ENCODE peak calls at places on chromosomes 6 and 20, in five cellular contexts. G is fibroblast of villous mesenchyme, T is GM13977, H is SK-N-SH, I is stomach. N is an unnamed sample.

GRCh38 chr6:20866038-20866437 is 331.8 kb downstream of the CDKAL1 start:
- DNase-seq in G (no peak), T (no peak), H (no peak), I (no peak), N (no peak)

GRCh38 chr6:25027221-25027916 is 91.6 kb upstream of the RIPOR2 start:
- DNase-seq in G (no peak), T (peak), H (no peak), I (peak), N (peak)

GRCh38 chr6:147648936-147649335 is 140.4 kb downstream of the SAMD5 start:
- DNase-seq in G (peak), T (no peak), H (no peak), I (no peak), N (no peak)

GRCh38 chr20:1247689-1248088 is 18.4 kb upstream of the SNPH start:
- DNase-seq in G (no peak), T (no peak), H (no peak), I (no peak), N (no peak)

GRCh38 chr20:5402903-5403531 is 86.3 kb upstream of the PROKR2 start:
- DNase-seq in G (peak), T (peak), H (no peak), I (no peak), N (peak)

GRCh38 chr6:115551510-115551909 is 509.2 kb downstream of the FRK start:
- DNase-seq in G (no peak), T (no peak), H (peak), I (no peak), N (no peak)

GRCh38 chr20:49278817-49279676 is 1.2 kb upstream of the ZNFX1 start:
- DNase-seq in G (no peak), T (no peak), H (no peak), I (no peak), N (no peak)

GRCh38 chr6:54391577-54391976 is 83.3 kb downstream of the TINAG start:
- DNase-seq in G (no peak), T (no peak), H (no peak), I (no peak), N (no peak)

GRCh38 chr6:85669735-85670194 is 27.1 kb upstream of the SYNCRIP start:
- DNase-seq in G (peak), T (peak), H (no peak), I (no peak), N (peak)

GRCh38 chr6:92433911-92434310 is 985.4 kb downstream of the EPHA7 start:
- DNase-seq in G (no peak), T (no peak), H (no peak), I (no peak), N (no peak)

GRCh38 chr20:4234128-4234527 is 218.8 kb upstream of the RNF24 start:
- DNase-seq in G (peak), T (no peak), H (no peak), I (no peak), N (no peak)

GRCh38 chr20:63456429-63457284 is 15.8 kb downstream of the KCNQ2 start:
- DNase-seq in G (peak), T (no peak), H (peak), I (no peak), N (no peak)

GRCh38 chr6:155524249-155524651 is 68.6 kb upstream of the NOX3 start:
- DNase-seq in G (peak), T (no peak), H (no peak), I (no peak), N (no peak)

GRCh38 chr6:63636516-63636968 is 940 bp downstream of the PHF3 start:
- DNase-seq in G (peak), T (peak), H (peak), I (peak), N (peak)

GRCh38 chr6:87487555-87487954 is 14.8 kb downstream of the SLC35A1 start:
- DNase-seq in G (no peak), T (no peak), H (no peak), I (no peak), N (no peak)

GRCh38 chr6:41181566-41181965 is 18.6 kb upstream of the TREM2 start:
- DNase-seq in G (no peak), T (no peak), H (no peak), I (no peak), N (no peak)

GRCh38 chr6:56806368-56806767 is 148.5 kb upstream of the BEND6 start:
- DNase-seq in G (peak), T (no peak), H (no peak), I (no peak), N (no peak)

GRCh38 chr6:5303711-5304110 is 42.4 kb downstream of the FARS2 start:
- DNase-seq in G (no peak), T (no peak), H (no peak), I (no peak), N (no peak)

GRCh38 chr6:27795697-27796494 is 116.3 kb downstream of the OR2B2 start:
- DNase-seq in G (peak), T (peak), H (peak), I (no peak), N (no peak)

GRCh38 chr6:142605922-142606321 is 304.1 kb downstream of the ADGRG6 start:
- DNase-seq in G (peak), T (no peak), H (no peak), I (no peak), N (no peak)

GRCh38 chr6:167689278-167689677 is 137.4 kb upstream of the AFDN start:
- DNase-seq in G (no peak), T (no peak), H (no peak), I (no peak), N (no peak)

GRCh38 chr6:18978330-18979128 is 591.4 kb downstream of the RNF144B start:
- DNase-seq in G (peak), T (no peak), H (no peak), I (no peak), N (no peak)

GRCh38 chr6:108750801-108751200 is 97.4 kb upstream of the ARMC2 start:
- DNase-seq in G (no peak), T (no peak), H (no peak), I (no peak), N (no peak)

GRCh38 chr6:44468835-44469234 is 81.3 kb downstream of the CDC5L start:
- DNase-seq in G (no peak), T (no peak), H (no peak), I (no peak), N (no peak)

GRCh38 chr6:44471271-44471981 is 83.9 kb downstream of the CDC5L start:
- DNase-seq in G (no peak), T (no peak), H (no peak), I (no peak), N (no peak)

GRCh38 chr6:44470746-44471145 is 83.2 kb downstream of the CDC5L start:
- DNase-seq in G (no peak), T (no peak), H (no peak), I (no peak), N (no peak)

GRCh38 chr6:44472250-44472945 is 84.9 kb downstream of the CDC5L start:
- DNase-seq in G (no peak), T (no peak), H (no peak), I (no peak), N (no peak)

GRCh38 chr6:44470106-44470446 is 82.6 kb downstream of the CDC5L start:
- DNase-seq in G (no peak), T (no peak), H (no peak), I (peak), N (no peak)
- TF ChIP-seq CTCF in G (no peak), T (no peak), H (peak), I (no peak), N (no peak)

GRCh38 chr6:38570750-38571149 is 69.0 kb downstream of the BTBD9 start:
- DNase-seq in G (peak), T (no peak), H (no peak), I (no peak), N (no peak)
- TF ChIP-seq CTCF in G (peak), T (peak), H (peak), I (no peak), N (peak)

DNA sequence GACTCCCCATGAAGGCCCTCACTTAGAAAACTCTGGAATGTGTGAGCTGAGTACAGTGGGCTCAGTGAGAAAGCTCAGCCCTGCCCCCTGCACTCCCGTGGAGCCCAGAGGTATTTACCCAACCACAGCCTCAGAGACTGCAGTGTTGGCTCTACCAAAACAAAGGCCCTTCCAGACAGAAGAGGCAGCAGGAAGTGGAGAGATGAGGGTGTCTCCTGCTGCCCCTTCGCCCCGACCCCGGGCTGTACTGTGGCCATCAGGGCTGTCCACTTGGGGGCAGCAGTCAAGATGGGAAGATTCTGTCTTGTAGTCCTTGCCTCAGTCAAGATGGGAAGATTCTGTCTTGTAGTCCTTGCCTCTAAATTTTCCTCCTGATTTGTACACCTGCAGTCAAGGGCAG is 341.3 kb downstream of the TAF4 start:
- DNase-seq in G (no peak), T (no peak), H (no peak), I (no peak), N (no peak)
- TF ChIP-seq CTCF in G (no peak), T (no peak), H (no peak), I (no peak), N (no peak)

DNA sequence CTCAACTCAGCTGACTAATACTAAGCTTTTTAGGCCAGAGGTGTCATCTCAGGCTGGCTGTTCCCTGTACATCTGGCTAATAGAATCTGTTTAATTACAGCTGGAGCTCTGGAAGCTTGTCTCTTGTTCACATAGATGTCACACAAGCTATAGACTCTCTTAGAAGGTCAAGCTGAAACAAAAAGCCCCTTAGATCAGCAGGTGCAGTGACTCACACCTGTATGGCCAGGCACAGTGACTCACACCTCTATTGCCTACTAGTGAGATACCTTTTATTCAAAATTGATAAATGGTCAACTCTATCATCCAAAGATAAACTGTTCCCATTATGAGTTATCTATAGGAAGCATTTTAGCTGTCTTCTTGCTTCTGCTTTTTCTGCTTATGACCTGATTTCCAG is 29.9 kb upstream of the MTHFD1L start:
- DNase-seq in G (no peak), T (no peak), H (no peak), I (no peak), N (no peak)
- TF ChIP-seq CTCF in G (no peak), T (no peak), H (no peak), I (no peak), N (no peak)

GRCh38 chr20:34704177-34705007 is at the start of gene TP53INP2:
- DNase-seq in G (peak), T (peak), H (peak), I (peak), N (peak)
- TF ChIP-seq CTCF in G (no peak), T (no peak), H (no peak), I (no peak), N (no peak)

GRCh38 chr6:35745480-35745879 is 8.6 kb downstream of the ARMC12 start:
- DNase-seq in G (no peak), T (no peak), H (no peak), I (no peak), N (no peak)

GRCh38 chr6:35747877-35748276 is 11.0 kb downstream of the ARMC12 start:
- DNase-seq in G (no peak), T (no peak), H (no peak), I (no peak), N (no peak)

GRCh38 chr6:35737413-35738211 is 780 bp downstream of the ARMC12 start:
- DNase-seq in G (peak), T (peak), H (peak), I (no peak), N (peak)

GRCh38 chr6:35739645-35740517 is 3.0 kb downstream of the ARMC12 start:
- DNase-seq in G (no peak), T (no peak), H (no peak), I (no peak), N (no peak)

GRCh38 chr6:35742842-35743241 is 6.0 kb downstream of the ARMC12 start:
- DNase-seq in G (no peak), T (no peak), H (no peak), I (no peak), N (no peak)
- TF ChIP-seq CTCF in G (no peak), T (no peak), H (no peak), I (no peak), N (no peak)